ENCODE peak calls at places on chromosome 22, in nine cellular contexts. One of them, this sample, is unnamed.

GRCh38 chr22:23098230-23098705 is 27.9 kb downstream of the GNAZ start:
- DNase-seq in CD4-positive, alpha-beta T cell: no peak
- DNase-seq in heart left ventricle: no peak
- DNase-seq in cardiac fibroblast: no peak
- DNase-seq in ovary: peak
- DNase-seq in astrocyte of the spinal cord: no peak
- DNase-seq in fibroblast of the aortic adventitia: peak
- DNase-seq in A549: no peak
- DNase-seq in MM.1S: no peak
- DNase-seq in this sample: no peak

GRCh38 chr22:27534720-27535125 is 266.8 kb downstream of the MN1 start:
- DNase-seq in MM.1S: no peak
- DNase-seq in astrocyte of the spinal cord: no peak
- DNase-seq in cardiac fibroblast: peak
- DNase-seq in CD4-positive, alpha-beta T cell: no peak
- DNase-seq in heart left ventricle: no peak
- DNase-seq in A549: no peak
- DNase-seq in ovary: no peak
- DNase-seq in fibroblast of the aortic adventitia: peak
- DNase-seq in this sample: no peak

GRCh38 chr22:39959640-39960447 is at the start of gene TMA7B:
- DNase-seq in fibroblast of the aortic adventitia: peak
- DNase-seq in MM.1S: no peak
- DNase-seq in astrocyte of the spinal cord: peak
- DNase-seq in cardiac fibroblast: peak
- DNase-seq in ovary: no peak
- DNase-seq in A549: peak
- DNase-seq in CD4-positive, alpha-beta T cell: peak
- DNase-seq in heart left ventricle: no peak
- DNase-seq in this sample: no peak

GRCh38 chr22:42172385-42173172 is 42.0 kb upstream of the CYP2D6 start:
- DNase-seq in A549: no peak
- DNase-seq in heart left ventricle: no peak
- DNase-seq in cardiac fibroblast: peak
- DNase-seq in MM.1S: no peak
- DNase-seq in astrocyte of the spinal cord: peak
- DNase-seq in CD4-positive, alpha-beta T cell: no peak
- DNase-seq in ovary: no peak
- DNase-seq in fibroblast of the aortic adventitia: peak
- DNase-seq in this sample: peak

GRCh38 chr22:39558950-39559349 is 11.6 kb upstream of the CACNA1I start:
- DNase-seq in MM.1S: no peak
- DNase-seq in CD4-positive, alpha-beta T cell: no peak
- DNase-seq in A549: no peak
- DNase-seq in cardiac fibroblast: no peak
- DNase-seq in astrocyte of the spinal cord: no peak
- DNase-seq in ovary: no peak
- DNase-seq in fibroblast of the aortic adventitia: no peak
- DNase-seq in heart left ventricle: no peak
- DNase-seq in this sample: no peak

GRCh38 chr22:40183029-40183581 is 5.4 kb downstream of the TNRC6B start:
- DNase-seq in heart left ventricle: no peak
- DNase-seq in MM.1S: no peak
- DNase-seq in A549: no peak
- DNase-seq in CD4-positive, alpha-beta T cell: no peak
- DNase-seq in fibroblast of the aortic adventitia: peak
- DNase-seq in cardiac fibroblast: peak
- DNase-seq in ovary: no peak
- DNase-seq in astrocyte of the spinal cord: peak
- DNase-seq in this sample: no peak

GRCh38 chr22:39388261-39389011 is 11.1 kb upstream of the TAB1 start:
- DNase-seq in MM.1S: peak
- DNase-seq in cardiac fibroblast: peak
- DNase-seq in ovary: peak
- DNase-seq in fibroblast of the aortic adventitia: peak
- DNase-seq in CD4-positive, alpha-beta T cell: peak
- DNase-seq in astrocyte of the spinal cord: peak
- DNase-seq in A549: peak
- DNase-seq in heart left ventricle: peak
- DNase-seq in this sample: peak

GRCh38 chr22:38754247-38755154 is 1.3 kb downstream of the SUN2 start:
- DNase-seq in cardiac fibroblast: peak
- DNase-seq in ovary: peak
- DNase-seq in A549: no peak
- DNase-seq in fibroblast of the aortic adventitia: peak
- DNase-seq in MM.1S: peak
- DNase-seq in astrocyte of the spinal cord: peak
- DNase-seq in heart left ventricle: peak
- DNase-seq in CD4-positive, alpha-beta T cell: no peak
- DNase-seq in this sample: peak

GRCh38 chr22:47292546-47293320 is 530.3 kb downstream of the TBC1D22A start:
- DNase-seq in astrocyte of the spinal cord: peak
- DNase-seq in heart left ventricle: no peak
- DNase-seq in cardiac fibroblast: peak
- DNase-seq in A549: no peak
- DNase-seq in CD4-positive, alpha-beta T cell: no peak
- DNase-seq in fibroblast of the aortic adventitia: no peak
- DNase-seq in MM.1S: no peak
- DNase-seq in ovary: no peak
- DNase-seq in this sample: no peak

GRCh38 chr22:47168441-47168840 is 406.0 kb downstream of the TBC1D22A start:
- DNase-seq in CD4-positive, alpha-beta T cell: no peak
- DNase-seq in astrocyte of the spinal cord: no peak
- DNase-seq in cardiac fibroblast: no peak
- DNase-seq in A549: no peak
- DNase-seq in heart left ventricle: peak
- DNase-seq in ovary: peak
- DNase-seq in MM.1S: no peak
- DNase-seq in fibroblast of the aortic adventitia: no peak
- DNase-seq in this sample: no peak

GRCh38 chr22:47053013-47053864 is 290.8 kb downstream of the TBC1D22A start:
- DNase-seq in MM.1S: no peak
- DNase-seq in fibroblast of the aortic adventitia: no peak
- DNase-seq in astrocyte of the spinal cord: no peak
- DNase-seq in ovary: no peak
- DNase-seq in A549: no peak
- DNase-seq in cardiac fibroblast: no peak
- DNase-seq in heart left ventricle: no peak
- DNase-seq in CD4-positive, alpha-beta T cell: no peak
- DNase-seq in this sample: no peak

DNA sequence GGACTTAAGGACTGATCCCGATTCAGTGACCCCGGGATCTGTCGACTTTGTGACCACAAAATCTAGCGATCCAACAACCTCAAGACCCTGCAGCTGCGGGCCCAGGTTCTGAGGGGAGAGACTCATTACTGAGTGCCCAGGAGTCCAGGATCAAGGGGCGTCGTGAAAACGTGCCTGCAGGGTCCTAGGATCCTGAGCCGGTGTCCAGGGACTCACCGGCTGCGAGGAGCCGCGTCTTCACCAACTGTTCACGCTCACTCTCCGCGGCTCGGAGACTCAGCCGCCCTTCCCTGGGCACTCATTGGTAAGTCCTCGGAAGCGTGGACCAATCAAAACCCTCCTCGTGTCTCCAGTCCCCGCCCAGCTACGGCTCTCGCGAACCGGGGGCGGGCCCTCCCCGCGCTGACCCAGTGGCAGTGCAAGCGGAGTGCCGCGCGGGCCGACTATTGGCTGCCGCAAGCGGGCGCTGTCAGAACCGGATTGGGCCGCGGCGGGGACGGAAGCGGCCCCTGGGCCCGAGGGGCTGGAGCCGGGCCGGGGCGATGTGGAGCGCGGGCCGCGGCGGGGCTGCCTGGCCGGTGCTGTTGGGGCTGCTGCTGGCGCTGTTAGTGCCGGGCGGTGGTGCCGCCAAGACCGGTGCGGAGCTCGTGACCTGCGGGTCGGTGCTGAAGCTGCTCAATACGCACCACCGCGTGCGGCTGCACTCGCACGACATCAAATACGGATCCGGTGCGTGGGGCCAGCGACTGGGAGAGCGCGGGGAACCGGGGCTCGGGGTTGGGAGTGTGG is at the start of gene SDF2L1:
- DNase-seq in astrocyte of the spinal cord: peak
- DNase-seq in ovary: peak
- DNase-seq in MM.1S: peak
- DNase-seq in cardiac fibroblast: peak
- DNase-seq in CD4-positive, alpha-beta T cell: peak
- DNase-seq in heart left ventricle: peak
- DNase-seq in fibroblast of the aortic adventitia: peak
- DNase-seq in A549: peak
- DNase-seq in this sample: peak
- TF ChIP-seq CTCF in astrocyte of the spinal cord: no peak
- TF ChIP-seq CTCF in ovary: no peak
- TF ChIP-seq CTCF in MM.1S: no peak
- TF ChIP-seq CTCF in cardiac fibroblast: no peak
- TF ChIP-seq CTCF in CD4-positive, alpha-beta T cell: no peak
- TF ChIP-seq CTCF in heart left ventricle: peak
- TF ChIP-seq CTCF in fibroblast of the aortic adventitia: no peak
- TF ChIP-seq CTCF in A549: no peak
- TF ChIP-seq CTCF in this sample: peak

GRCh38 chr22:19809741-19810140 is 44.9 kb downstream of the GNB1L start:
- DNase-seq in astrocyte of the spinal cord: no peak
- DNase-seq in heart left ventricle: no peak
- DNase-seq in MM.1S: no peak
- DNase-seq in CD4-positive, alpha-beta T cell: no peak
- DNase-seq in cardiac fibroblast: no peak
- DNase-seq in A549: no peak
- DNase-seq in fibroblast of the aortic adventitia: no peak
- DNase-seq in ovary: no peak
- DNase-seq in this sample: no peak

GRCh38 chr22:19808873-19809478 is 45.7 kb downstream of the GNB1L start:
- DNase-seq in CD4-positive, alpha-beta T cell: no peak
- DNase-seq in A549: no peak
- DNase-seq in fibroblast of the aortic adventitia: no peak
- DNase-seq in cardiac fibroblast: no peak
- DNase-seq in heart left ventricle: peak
- DNase-seq in ovary: no peak
- DNase-seq in MM.1S: no peak
- DNase-seq in astrocyte of the spinal cord: no peak
- DNase-seq in this sample: no peak

GRCh38 chr22:19811811-19812771 is 42.6 kb downstream of the GNB1L start:
- DNase-seq in MM.1S: no peak
- DNase-seq in heart left ventricle: no peak
- DNase-seq in CD4-positive, alpha-beta T cell: no peak
- DNase-seq in astrocyte of the spinal cord: no peak
- DNase-seq in ovary: peak
- DNase-seq in fibroblast of the aortic adventitia: no peak
- DNase-seq in cardiac fibroblast: no peak
- DNase-seq in A549: no peak
- DNase-seq in this sample: no peak

GRCh38 chr22:19811211-19811621 is 43.5 kb downstream of the GNB1L start:
- DNase-seq in A549: no peak
- DNase-seq in ovary: peak
- DNase-seq in cardiac fibroblast: no peak
- DNase-seq in MM.1S: no peak
- DNase-seq in fibroblast of the aortic adventitia: no peak
- DNase-seq in astrocyte of the spinal cord: no peak
- DNase-seq in CD4-positive, alpha-beta T cell: no peak
- DNase-seq in heart left ventricle: no peak
- DNase-seq in this sample: no peak

GRCh38 chr22:19810381-19811141 is 44.1 kb downstream of the GNB1L start:
- DNase-seq in fibroblast of the aortic adventitia: peak
- DNase-seq in astrocyte of the spinal cord: peak
- DNase-seq in ovary: peak
- DNase-seq in cardiac fibroblast: peak
- DNase-seq in heart left ventricle: no peak
- DNase-seq in MM.1S: no peak
- DNase-seq in A549: no peak
- DNase-seq in CD4-positive, alpha-beta T cell: no peak
- DNase-seq in this sample: no peak
- TF ChIP-seq CTCF in fibroblast of the aortic adventitia: no peak
- TF ChIP-seq CTCF in astrocyte of the spinal cord: no peak
- TF ChIP-seq CTCF in ovary: no peak
- TF ChIP-seq CTCF in cardiac fibroblast: no peak
- TF ChIP-seq CTCF in heart left ventricle: no peak
- TF ChIP-seq CTCF in MM.1S: no peak
- TF ChIP-seq CTCF in A549: no peak
- TF ChIP-seq CTCF in CD4-positive, alpha-beta T cell: no peak
- TF ChIP-seq CTCF in this sample: no peak

GRCh38 chr22:29031236-29031982 is 30.2 kb downstream of the C22orf31 start:
- DNase-seq in CD4-positive, alpha-beta T cell: no peak
- DNase-seq in astrocyte of the spinal cord: peak
- DNase-seq in heart left ventricle: peak
- DNase-seq in A549: peak
- DNase-seq in MM.1S: no peak
- DNase-seq in fibroblast of the aortic adventitia: peak
- DNase-seq in cardiac fibroblast: peak
- DNase-seq in ovary: peak
- DNase-seq in this sample: no peak
- TF ChIP-seq CTCF in CD4-positive, alpha-beta T cell: no peak
- TF ChIP-seq CTCF in astrocyte of the spinal cord: peak
- TF ChIP-seq CTCF in heart left ventricle: no peak
- TF ChIP-seq CTCF in A549: no peak
- TF ChIP-seq CTCF in MM.1S: no peak
- TF ChIP-seq CTCF in fibroblast of the aortic adventitia: peak
- TF ChIP-seq CTCF in cardiac fibroblast: no peak
- TF ChIP-seq CTCF in ovary: no peak
- TF ChIP-seq CTCF in this sample: no peak

GRCh38 chr22:43293661-43294392 is 49.3 kb downstream of the SCUBE1 start:
- DNase-seq in MM.1S: no peak
- DNase-seq in CD4-positive, alpha-beta T cell: no peak
- DNase-seq in cardiac fibroblast: peak
- DNase-seq in astrocyte of the spinal cord: no peak
- DNase-seq in heart left ventricle: peak
- DNase-seq in A549: peak
- DNase-seq in ovary: peak
- DNase-seq in fibroblast of the aortic adventitia: peak
- DNase-seq in this sample: no peak

GRCh38 chr22:43293259-43293658 is 49.9 kb downstream of the SCUBE1 start:
- DNase-seq in heart left ventricle: no peak
- DNase-seq in A549: no peak
- DNase-seq in CD4-positive, alpha-beta T cell: no peak
- DNase-seq in astrocyte of the spinal cord: no peak
- DNase-seq in fibroblast of the aortic adventitia: no peak
- DNase-seq in MM.1S: no peak
- DNase-seq in ovary: no peak
- DNase-seq in cardiac fibroblast: no peak
- DNase-seq in this sample: no peak

GRCh38 chr22:43295660-43296059 is 47.5 kb downstream of the SCUBE1 start:
- DNase-seq in fibroblast of the aortic adventitia: no peak
- DNase-seq in cardiac fibroblast: no peak
- DNase-seq in CD4-positive, alpha-beta T cell: no peak
- DNase-seq in astrocyte of the spinal cord: no peak
- DNase-seq in MM.1S: no peak
- DNase-seq in ovary: no peak
- DNase-seq in heart left ventricle: no peak
- DNase-seq in A549: no peak
- DNase-seq in this sample: no peak

GRCh38 chr22:43296279-43296902 is 46.8 kb downstream of the SCUBE1 start:
- DNase-seq in astrocyte of the spinal cord: no peak
- DNase-seq in CD4-positive, alpha-beta T cell: no peak
- DNase-seq in heart left ventricle: no peak
- DNase-seq in cardiac fibroblast: no peak
- DNase-seq in A549: no peak
- DNase-seq in MM.1S: no peak
- DNase-seq in fibroblast of the aortic adventitia: no peak
- DNase-seq in ovary: no peak
- DNase-seq in this sample: no peak

DNA sequence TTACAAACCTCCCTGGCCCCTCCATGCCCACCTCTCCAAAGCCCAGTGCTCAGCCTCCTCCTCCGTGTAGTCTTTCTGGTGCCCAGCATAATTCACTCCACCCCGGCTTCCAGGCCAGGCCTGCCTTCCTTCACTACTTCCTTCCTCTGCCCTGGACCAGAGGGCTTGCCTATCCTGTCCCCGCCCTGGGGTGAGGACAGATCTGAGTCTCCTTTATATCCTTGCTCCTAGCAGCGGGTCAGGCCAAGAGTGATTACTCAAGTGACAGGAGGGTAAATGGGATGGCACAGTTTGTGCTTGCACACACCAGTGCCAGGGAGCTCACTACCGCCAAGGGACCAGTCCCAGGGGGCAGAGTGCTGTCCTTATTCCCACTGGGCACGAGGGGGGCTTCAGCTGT is 48.0 kb downstream of the SCUBE1 start:
- DNase-seq in A549: no peak
- DNase-seq in heart left ventricle: no peak
- DNase-seq in CD4-positive, alpha-beta T cell: no peak
- DNase-seq in ovary: no peak
- DNase-seq in MM.1S: no peak
- DNase-seq in fibroblast of the aortic adventitia: no peak
- DNase-seq in cardiac fibroblast: no peak
- DNase-seq in astrocyte of the spinal cord: no peak
- DNase-seq in this sample: no peak
- TF ChIP-seq CTCF in A549: no peak
- TF ChIP-seq CTCF in heart left ventricle: no peak
- TF ChIP-seq CTCF in CD4-positive, alpha-beta T cell: no peak
- TF ChIP-seq CTCF in ovary: no peak
- TF ChIP-seq CTCF in MM.1S: no peak
- TF ChIP-seq CTCF in fibroblast of the aortic adventitia: no peak
- TF ChIP-seq CTCF in cardiac fibroblast: no peak
- TF ChIP-seq CTCF in astrocyte of the spinal cord: no peak
- TF ChIP-seq CTCF in this sample: no peak

This sample was measured in GM13977.